ENCODE peak calls at places on chromosomes 13 and 19, in four cellular contexts. X, M, P and V are unnamed samples.
A peak's percentile ranks its signal among the peaks of the same experiment; 100 is the strongest.

GRCh38 chr19:35509018-35509652 is 4.3 kb downstream of the DMKN start:
- DNase-seq in X (peak; percentile 24), M (no peak), P (no peak), V (no peak)

GRCh38 chr19:2795827-2796658 is 10.7 kb downstream of the THOP1 start:
- DNase-seq in M (no peak), P (no peak), X (no peak), V (no peak)

GRCh38 chr13:44573790-44574465 is 2.2 kb downstream of the TSC22D1 start:
- DNase-seq in P (no peak), X (no peak), M (peak; percentile 76), V (no peak)

GRCh38 chr13:99042851-99043250 is 65.0 kb upstream of the DOCK9 start:
- DNase-seq in P (no peak), M (no peak), X (no peak), V (no peak)

GRCh38 chr19:44725684-44726083 is 22.8 kb upstream of the BCL3 start:
- DNase-seq in M (no peak), X (no peak), P (peak; percentile 23), V (no peak)

GRCh38 chr19:34236035-34236793 is 18.1 kb upstream of the GARRE1 start:
- DNase-seq in P (no peak), X (no peak), M (no peak), V (no peak)

GRCh38 chr19:46380690-46381089 is 32.7 kb downstream of the CCDC8 start:
- DNase-seq in P (no peak), X (no peak), M (no peak), V (no peak)

GRCh38 chr13:34076943-34077703 is 259.2 kb downstream of the RFC3 start:
- DNase-seq in P (no peak), X (no peak), M (peak; percentile 49), V (no peak)

GRCh38 chr19:45117167-45117594 is 24.2 kb downstream of the PPP1R37 start:
- DNase-seq in X (no peak), P (peak; percentile 69), M (no peak), V (no peak)

GRCh38 chr13:37375071-37375470 is 223.5 kb downstream of the POSTN start:
- DNase-seq in P (no peak), X (no peak), M (no peak), V (no peak)

GRCh38 chr13:21060827-21061076 is 634 bp downstream of the LATS2 start:
- DNase-seq in M (no peak), P (no peak), X (peak; percentile 1), V (peak; percentile 72)

GRCh38 chr19:53333071-53333465 is 481 bp upstream of the ZNF845 start:
- DNase-seq in M (no peak), P (no peak), X (peak; percentile 12), V (peak; percentile 59)

GRCh38 chr13:102461302-102461701 is 59.5 kb upstream of the FGF14 start:
- DNase-seq in X (no peak), M (no peak), P (no peak), V (no peak)

GRCh38 chr19:34253711-34254551 is 423 bp upstream of the GARRE1 start:
- DNase-seq in M (no peak), X (peak; percentile 85), P (peak; percentile 87), V (peak; percentile 93)

GRCh38 chr13:105665284-105665683 is 870.2 kb downstream of the EFNB2 start:
- DNase-seq in X (no peak), M (no peak), P (no peak), V (no peak)

GRCh38 chr19:41554902-41555301 is 21.1 kb upstream of the CEACAM21 start:
- DNase-seq in P (no peak), M (no peak), X (no peak), V (no peak)

GRCh38 chr13:24185591-24186232 is 25.2 kb downstream of the SPATA13 start:
- DNase-seq in M (no peak), P (no peak), X (no peak), V (no peak)

GRCh38 chr19:11881151-11881800 is 6.3 kb upstream of the ZNF69 start:
- DNase-seq in X (peak; percentile 34), M (peak; percentile 66), P (peak; percentile 65), V (peak; percentile 40)

GRCh38 chr13:30331331-30331771 is 24.0 kb upstream of the KATNAL1 start:
- DNase-seq in M (peak; percentile 10), P (no peak), X (no peak), V (peak; percentile 48)

GRCh38 chr19:996051-996838 is 4.0 kb upstream of the GRIN3B start:
- DNase-seq in P (no peak), M (no peak), X (peak; percentile 63), V (no peak)

GRCh38 chr13:113836917-113837553 is 26.8 kb downstream of the GAS6 start:
- DNase-seq in P (no peak), M (peak; percentile 40), X (no peak), V (peak; percentile 80)

GRCh38 chr19:5023128-5023571 is 54.2 kb downstream of the KDM4B start:
- DNase-seq in X (no peak), M (no peak), P (no peak), V (peak; percentile 64)

GRCh38 chr13:102136735-102137296 is 265.0 kb downstream of the FGF14 start:
- DNase-seq in M (no peak), X (no peak), P (no peak), V (no peak)

GRCh38 chr19:384801-385169 is 24.2 kb downstream of the C2CD4C start:
- DNase-seq in X (no peak), P (no peak), M (no peak), V (no peak)

GRCh38 chr13:33797622-33798021 is 20.3 kb upstream of the RFC3 start:
- DNase-seq in P (no peak), X (no peak), M (no peak), V (no peak)

GRCh38 chr13:69324109-69324886 is 783.3 kb upstream of the ATXN8OS start:
- DNase-seq in X (no peak), P (no peak), M (peak; percentile 64), V (no peak)

GRCh38 chr19:1933942-1934341 is 7.0 kb upstream of the CSNK1G2 start:
- DNase-seq in P (peak; percentile 38), X (no peak), M (no peak), V (no peak)

GRCh38 chr13:49869514-49869913 is 66.6 kb downstream of the SPRYD7 start:
- DNase-seq in X (no peak), P (no peak), M (peak; percentile 72), V (no peak)

GRCh38 chr13:111390522-111391270 is 70.3 kb downstream of the TEX29 start:
- DNase-seq in P (no peak), X (no peak), M (no peak), V (no peak)

GRCh38 chr13:23007430-23007829 is 173.3 kb upstream of the SGCG start:
- DNase-seq in M (no peak), P (no peak), X (no peak), V (peak; percentile 54)

GRCh38 chr13:85985791-85986190 is 186.6 kb upstream of the SLITRK6 start:
- DNase-seq in P (no peak), X (no peak), M (no peak), V (no peak)

GRCh38 chr13:46104868-46105267 is at the start of gene CPB2:
- DNase-seq in P (no peak), M (no peak), X (no peak), V (no peak)